ENCODE peak calls at places on chromosomes 13 and 19, in nine cellular contexts. One of them, this sample, is unnamed.

GRCh38 chr19:49689133-49690072 is at the start of gene ADM5:
- DNase-seq in NCI-H82: peak
- DNase-seq in NCI-H345: peak
- DNase-seq in testis: no peak
- DNase-seq in NCI-H1417: peak
- DNase-seq in HT1080: no peak
- DNase-seq in activated gamma-delta T cell treated with anti-CD3 and anti-CD28 coated beads, Interleukin-2, amount 50 U/mL, for 16 hours: no peak
- DNase-seq in brain microvascular endothelial cell: no peak
- DNase-seq in left colon: peak
- DNase-seq in this sample: no peak

GRCh38 chr19:16143399-16144215 is at the start of gene HSH2D:
- DNase-seq in NCI-H82: no peak
- DNase-seq in NCI-H345: peak
- DNase-seq in testis: no peak
- DNase-seq in NCI-H1417: peak
- DNase-seq in HT1080: no peak
- DNase-seq in activated gamma-delta T cell treated with anti-CD3 and anti-CD28 coated beads, Interleukin-2, amount 50 U/mL, for 16 hours: peak
- DNase-seq in brain microvascular endothelial cell: no peak
- DNase-seq in left colon: peak
- DNase-seq in this sample: peak

GRCh38 chr13:44904982-44905381 is 84.3 kb downstream of the NUFIP1 start:
- DNase-seq in NCI-H82: no peak
- DNase-seq in NCI-H345: no peak
- DNase-seq in testis: peak
- DNase-seq in NCI-H1417: peak
- DNase-seq in HT1080: peak
- DNase-seq in activated gamma-delta T cell treated with anti-CD3 and anti-CD28 coated beads, Interleukin-2, amount 50 U/mL, for 16 hours: no peak
- DNase-seq in brain microvascular endothelial cell: peak
- DNase-seq in left colon: peak
- DNase-seq in this sample: no peak

GRCh38 chr13:113122571-113123225 is at the start of gene F10:
- DNase-seq in NCI-H82: peak
- DNase-seq in NCI-H345: no peak
- DNase-seq in testis: peak
- DNase-seq in NCI-H1417: no peak
- DNase-seq in HT1080: no peak
- DNase-seq in activated gamma-delta T cell treated with anti-CD3 and anti-CD28 coated beads, Interleukin-2, amount 50 U/mL, for 16 hours: no peak
- DNase-seq in brain microvascular endothelial cell: peak
- DNase-seq in left colon: peak
- DNase-seq in this sample: no peak

GRCh38 chr19:44570984-44571684 is 41.7 kb upstream of the CEACAM20 start:
- DNase-seq in NCI-H82: peak
- DNase-seq in NCI-H345: peak
- DNase-seq in testis: peak
- DNase-seq in NCI-H1417: peak
- DNase-seq in HT1080: peak
- DNase-seq in activated gamma-delta T cell treated with anti-CD3 and anti-CD28 coated beads, Interleukin-2, amount 50 U/mL, for 16 hours: peak
- DNase-seq in brain microvascular endothelial cell: peak
- DNase-seq in left colon: peak
- DNase-seq in this sample: peak

GRCh38 chr19:14383898-14384669 is 2.8 kb downstream of the ADGRE5 start:
- DNase-seq in NCI-H82: no peak
- DNase-seq in NCI-H345: no peak
- DNase-seq in testis: no peak
- DNase-seq in NCI-H1417: no peak
- DNase-seq in HT1080: peak
- DNase-seq in activated gamma-delta T cell treated with anti-CD3 and anti-CD28 coated beads, Interleukin-2, amount 50 U/mL, for 16 hours: peak
- DNase-seq in brain microvascular endothelial cell: peak
- DNase-seq in left colon: peak
- DNase-seq in this sample: peak

GRCh38 chr19:50315773-50316448 is 13.3 kb downstream of the KCNC3 start:
- DNase-seq in NCI-H82: no peak
- DNase-seq in NCI-H345: peak
- DNase-seq in testis: no peak
- DNase-seq in NCI-H1417: peak
- DNase-seq in HT1080: no peak
- DNase-seq in activated gamma-delta T cell treated with anti-CD3 and anti-CD28 coated beads, Interleukin-2, amount 50 U/mL, for 16 hours: no peak
- DNase-seq in brain microvascular endothelial cell: no peak
- DNase-seq in left colon: no peak
- DNase-seq in this sample: no peak

GRCh38 chr13:98571955-98572662 is 4.8 kb downstream of the STK24 start:
- DNase-seq in NCI-H82: no peak
- DNase-seq in NCI-H345: peak
- DNase-seq in testis: no peak
- DNase-seq in NCI-H1417: peak
- DNase-seq in HT1080: peak
- DNase-seq in activated gamma-delta T cell treated with anti-CD3 and anti-CD28 coated beads, Interleukin-2, amount 50 U/mL, for 16 hours: no peak
- DNase-seq in brain microvascular endothelial cell: no peak
- DNase-seq in left colon: peak
- DNase-seq in this sample: no peak

GRCh38 chr19:38440592-38440991 is 7.1 kb downstream of the RYR1 start:
- DNase-seq in NCI-H82: no peak
- DNase-seq in NCI-H345: no peak
- DNase-seq in testis: no peak
- DNase-seq in NCI-H1417: no peak
- DNase-seq in HT1080: no peak
- DNase-seq in activated gamma-delta T cell treated with anti-CD3 and anti-CD28 coated beads, Interleukin-2, amount 50 U/mL, for 16 hours: no peak
- DNase-seq in brain microvascular endothelial cell: no peak
- DNase-seq in left colon: no peak
- DNase-seq in this sample: no peak

GRCh38 chr19:19445911-19446361 is 40.5 kb downstream of the GATAD2A start:
- DNase-seq in NCI-H82: no peak
- DNase-seq in NCI-H345: no peak
- DNase-seq in testis: no peak
- DNase-seq in NCI-H1417: no peak
- DNase-seq in HT1080: peak
- DNase-seq in activated gamma-delta T cell treated with anti-CD3 and anti-CD28 coated beads, Interleukin-2, amount 50 U/mL, for 16 hours: no peak
- DNase-seq in brain microvascular endothelial cell: no peak
- DNase-seq in left colon: no peak
- DNase-seq in this sample: peak

GRCh38 chr19:6056282-6056741 is 54.0 kb downstream of the RFX2 start:
- DNase-seq in NCI-H82: no peak
- DNase-seq in NCI-H345: no peak
- DNase-seq in testis: no peak
- DNase-seq in NCI-H1417: peak
- DNase-seq in HT1080: no peak
- DNase-seq in activated gamma-delta T cell treated with anti-CD3 and anti-CD28 coated beads, Interleukin-2, amount 50 U/mL, for 16 hours: no peak
- DNase-seq in brain microvascular endothelial cell: no peak
- DNase-seq in left colon: peak
- DNase-seq in this sample: no peak

GRCh38 chr19:9144920-9145319 is 4.7 kb downstream of the ZNF317 start:
- DNase-seq in NCI-H82: no peak
- DNase-seq in NCI-H345: no peak
- DNase-seq in testis: no peak
- DNase-seq in NCI-H1417: peak
- DNase-seq in HT1080: no peak
- DNase-seq in activated gamma-delta T cell treated with anti-CD3 and anti-CD28 coated beads, Interleukin-2, amount 50 U/mL, for 16 hours: no peak
- DNase-seq in brain microvascular endothelial cell: no peak
- DNase-seq in left colon: no peak
- DNase-seq in this sample: no peak

GRCh38 chr13:45889582-45890243 is 38.2 kb upstream of the SIAH3 start:
- DNase-seq in NCI-H82: no peak
- DNase-seq in NCI-H345: no peak
- DNase-seq in testis: no peak
- DNase-seq in NCI-H1417: no peak
- DNase-seq in HT1080: no peak
- DNase-seq in activated gamma-delta T cell treated with anti-CD3 and anti-CD28 coated beads, Interleukin-2, amount 50 U/mL, for 16 hours: no peak
- DNase-seq in brain microvascular endothelial cell: no peak
- DNase-seq in left colon: no peak
- DNase-seq in this sample: no peak

GRCh38 chr13:43877788-43878187 is 1.8 kb downstream of the CCDC122 start:
- DNase-seq in NCI-H82: no peak
- DNase-seq in NCI-H345: no peak
- DNase-seq in testis: no peak
- DNase-seq in NCI-H1417: no peak
- DNase-seq in HT1080: no peak
- DNase-seq in activated gamma-delta T cell treated with anti-CD3 and anti-CD28 coated beads, Interleukin-2, amount 50 U/mL, for 16 hours: no peak
- DNase-seq in brain microvascular endothelial cell: no peak
- DNase-seq in left colon: no peak
- DNase-seq in this sample: no peak

GRCh38 chr19:46221981-46222610 is 7.4 kb upstream of the IGFL1 start:
- DNase-seq in NCI-H82: no peak
- DNase-seq in NCI-H345: no peak
- DNase-seq in testis: peak
- DNase-seq in NCI-H1417: no peak
- DNase-seq in HT1080: peak
- DNase-seq in activated gamma-delta T cell treated with anti-CD3 and anti-CD28 coated beads, Interleukin-2, amount 50 U/mL, for 16 hours: no peak
- DNase-seq in brain microvascular endothelial cell: peak
- DNase-seq in left colon: no peak
- DNase-seq in this sample: no peak

GRCh38 chr19:29483944-29484581 is 41.7 kb upstream of the VSTM2B start:
- DNase-seq in NCI-H82: no peak
- DNase-seq in NCI-H345: no peak
- DNase-seq in testis: no peak
- DNase-seq in NCI-H1417: no peak
- DNase-seq in HT1080: no peak
- DNase-seq in activated gamma-delta T cell treated with anti-CD3 and anti-CD28 coated beads, Interleukin-2, amount 50 U/mL, for 16 hours: no peak
- DNase-seq in brain microvascular endothelial cell: no peak
- DNase-seq in left colon: no peak
- DNase-seq in this sample: no peak

GRCh38 chr13:19673473-19674430 is 40.3 kb downstream of the MPHOSPH8 start:
- DNase-seq in NCI-H82: no peak
- DNase-seq in NCI-H345: no peak
- DNase-seq in testis: no peak
- DNase-seq in NCI-H1417: no peak
- DNase-seq in HT1080: no peak
- DNase-seq in activated gamma-delta T cell treated with anti-CD3 and anti-CD28 coated beads, Interleukin-2, amount 50 U/mL, for 16 hours: no peak
- DNase-seq in brain microvascular endothelial cell: no peak
- DNase-seq in left colon: no peak
- DNase-seq in this sample: no peak

This sample was measured in immature natural killer cell.